ENCODE peak calls at places on chromosomes 16 and 17, in five cellular contexts. M is heart right ventricle, Y is WTC11, T is AG10803, S is omental fat pad. A is an unnamed sample.

GRCh38 chr17:10295728-10296343 is 77.0 kb downstream of the MYH13 start:
- DNase-seq in M (peak; percentile 40), Y (peak; percentile 80), T (peak; percentile 72), S (peak; percentile 40), A (peak; percentile 88)

GRCh38 chr17:20935740-20936139 is 107.1 kb downstream of the USP22 start:
- DNase-seq in M (no peak), Y (no peak), T (peak; percentile 60), S (no peak), A (no peak)

GRCh38 chr16:3716831-3717234 is 491 bp downstream of the TRAP1 start:
- DNase-seq in M (no peak), Y (peak; percentile 34), T (no peak), S (no peak), A (no peak)

GRCh38 chr16:27718136-27718766 is 168.3 kb downstream of the KATNIP start:
- DNase-seq in M (no peak), Y (no peak), T (no peak), S (no peak), A (no peak)

GRCh38 chr16:48052731-48053130 is 103.1 kb downstream of the ABCC12 start:
- DNase-seq in M (no peak), Y (no peak), T (no peak), S (no peak), A (no peak)

GRCh38 chr17:27782791-27783206 is 17.5 kb downstream of the NOS2 start:
- DNase-seq in M (peak; percentile 28), Y (no peak), T (no peak), S (no peak), A (no peak)

GRCh38 chr16:72921620-72922019 is 126.3 kb downstream of the ZFHX3 start:
- DNase-seq in M (no peak), Y (no peak), T (peak; percentile 20), S (no peak), A (no peak)

GRCh38 chr16:27217256-27217655 is 13.9 kb downstream of the KDM8 start:
- DNase-seq in M (no peak), Y (peak; percentile 36), T (peak; percentile 30), S (no peak), A (no peak)

GRCh38 chr17:47810200-47810821 is 11.3 kb downstream of the OSBPL7 start:
- DNase-seq in M (no peak), Y (peak; percentile 55), T (peak; percentile 87), S (no peak), A (no peak)

GRCh38 chr17:49436174-49436573 is 21.5 kb upstream of the PHB1 start:
- DNase-seq in M (no peak), Y (no peak), T (no peak), S (no peak), A (no peak)

GRCh38 chr17:5769936-5770335 is 185.6 kb upstream of the NLRP1 start:
- DNase-seq in M (no peak), Y (peak; percentile 24), T (peak; percentile 17), S (no peak), A (no peak)

GRCh38 chr17:80791758-80792284 is 199.8 kb upstream of the CHMP6 start:
- DNase-seq in M (peak; percentile 43), Y (no peak), T (peak; percentile 93), S (peak; percentile 52), A (peak; percentile 85)

GRCh38 chr16:90061437-90061836 is 15.7 kb downstream of the PRDM7 start:
- DNase-seq in M (no peak), Y (no peak), T (no peak), S (no peak), A (no peak)

GRCh38 chr17:57178839-57179238 is 77.5 kb upstream of the MSI2 start:
- DNase-seq in M (no peak), Y (no peak), T (no peak), S (no peak), A (no peak)

GRCh38 chr16:77833906-77834599 is 45.7 kb downstream of the VAT1L start:
- DNase-seq in M (no peak), Y (no peak), T (peak; percentile 92), S (no peak), A (no peak)

A was measured in lower leg skin.